ENCODE peak calls at places on chromosome 12, in five cellular contexts. O is fibroblast of mammary gland; U is fibroblast of lung; Z is CD8-positive, alpha-beta memory T cell; V is posterior vena cava. F is an unnamed sample.

GRCh38 chr12:83114042-83114441 is 427.3 kb downstream of the TMTC2 start:
- DNase-seq in O (no peak), U (no peak), Z (no peak), V (no peak), F (no peak)

GRCh38 chr12:27951898-27952297 is 20.6 kb downstream of the PTHLH start:
- DNase-seq in O (no peak), U (no peak), Z (no peak), V (no peak), F (no peak)

GRCh38 chr12:121330692-121331091 is 21.5 kb downstream of the ANAPC5 start:
- DNase-seq in O (no peak), U (no peak), Z (no peak), V (no peak), F (no peak)

GRCh38 chr12:19045421-19045820 is 84.1 kb upstream of the PLEKHA5 start:
- DNase-seq in O (no peak), U (peak; percentile 40), Z (no peak), V (no peak), F (no peak)

GRCh38 chr12:62166525-62166924 is 93.7 kb upstream of the USP15 start:
- DNase-seq in O (peak; percentile 66), U (no peak), Z (no peak), V (no peak), F (no peak)

GRCh38 chr12:69835048-69835447 is 10.0 kb downstream of the MYRFL start:
- DNase-seq in O (no peak), U (no peak), Z (no peak), V (no peak), F (no peak)

GRCh38 chr12:11653215-11653753 is 3.8 kb downstream of the ETV6 start:
- DNase-seq in O (peak; percentile 22), U (peak; percentile 65), Z (no peak), V (no peak), F (no peak)

GRCh38 chr12:473863-474577 is 14.3 kb downstream of the B4GALNT3 start:
- DNase-seq in O (no peak), U (peak; percentile 51), Z (no peak), V (no peak), F (no peak)

GRCh38 chr12:18257251-18257650 is 4.1 kb upstream of the PIK3C2G start:
- DNase-seq in O (no peak), U (no peak), Z (no peak), V (no peak), F (no peak)

GRCh38 chr12:51907083-51907863 is at the start of gene ACVRL1:
- DNase-seq in O (no peak), U (no peak), Z (no peak), V (peak; percentile 83), F (peak; percentile 80)

GRCh38 chr12:89861086-89861485 is 152.4 kb upstream of the ATP2B1 start:
- DNase-seq in O (peak; percentile 54), U (no peak), Z (no peak), V (no peak), F (no peak)

GRCh38 chr12:110199360-110200123 is 75.4 kb downstream of the IFT81 start:
- DNase-seq in O (peak; percentile 75), U (peak; percentile 87), Z (no peak), V (no peak), F (no peak)

GRCh38 chr12:124321040-124321481 is 26.2 kb downstream of the RFLNA start:
- DNase-seq in O (peak; percentile 43), U (peak; percentile 39), Z (peak; percentile 64), V (peak; percentile 93), F (no peak)

GRCh38 chr12:69329669-69330428 is 18.3 kb upstream of the LYZ start:
- DNase-seq in O (no peak), U (no peak), Z (peak; percentile 68), V (no peak), F (no peak)

GRCh38 chr12:56590237-56590830 is 39.8 kb downstream of the BAZ2A start:
- DNase-seq in O (peak; percentile 24), U (no peak), Z (no peak), V (peak; percentile 23), F (no peak)

GRCh38 chr12:4526923-4527546 is 11.7 kb upstream of the RAD51AP1 start:
- DNase-seq in O (peak; percentile 27), U (peak; percentile 7), Z (no peak), V (no peak), F (no peak)

GRCh38 chr12:51395283-51396230 is 4.4 kb upstream of the GALNT6 start:
- DNase-seq in O (no peak), U (no peak), Z (no peak), V (peak; percentile 44), F (no peak)

GRCh38 chr12:93025145-93026103 is 96.3 kb upstream of the EEA1 start:
- DNase-seq in O (peak; percentile 82), U (peak; percentile 61), Z (no peak), V (no peak), F (no peak)

GRCh38 chr12:27412047-27412446 is 34.5 kb upstream of the SMCO2 start:
- DNase-seq in O (no peak), U (no peak), Z (no peak), V (no peak), F (no peak)

GRCh38 chr12:43638786-43639185 is 86.8 kb upstream of the ADAMTS20 start:
- DNase-seq in O (no peak), U (peak; percentile 51), Z (no peak), V (no peak), F (no peak)

GRCh38 chr12:70543444-70543843 is 93.8 kb downstream of the PTPRB start:
- DNase-seq in O (peak; percentile 97), U (peak; percentile 93), Z (no peak), V (no peak), F (no peak)

GRCh38 chr12:1797991-1798733 is 22.2 kb upstream of the LRTM2 start:
- DNase-seq in O (no peak), U (no peak), Z (peak; percentile 49), V (peak; percentile 82), F (no peak)